ENCODE peak calls at places on chromosomes 3 and 15, in four cellular contexts. I is CD8-positive, alpha-beta T cell; X is endodermal cell; D is CD8-positive, alpha-beta memory T cell. M is an unnamed sample. For H3K4me1, the result is how much of the 10 kb centered on the place peaks cover.

GRCh38 chr15:90814193-90814811 is 54.1 kb upstream of the FURIN start:
- DNase-seq in I (no peak), X (no peak), D (no peak), M (no peak)

GRCh38 chr3:141305436-141305835 is 62.9 kb upstream of the ZBTB38 start:
- DNase-seq in I (no peak), X (no peak), D (no peak), M (no peak)

GRCh38 chr3:141425523-141426233 is 57.4 kb downstream of the ZBTB38 start:
- DNase-seq in I (no peak), X (peak), D (no peak), M (no peak)

GRCh38 chr3:38348903-38349302 is 2.3 kb downstream of the XYLB start:
- DNase-seq in I (no peak), X (no peak), D (no peak), M (no peak)

GRCh38 chr3:52705688-52706686 is at the start of the genes GLT8D1 and SPCS1:
- DNase-seq in I (peak), X (peak), D (peak), M (peak)

GRCh38 chr3:16978234-16978920 is 93.6 kb downstream of the PLCL2 start:
- DNase-seq in I (no peak), X (no peak), D (no peak), M (no peak)

GRCh38 chr3:73511555-73511954 is 113.2 kb downstream of the PDZRN3 start:
- DNase-seq in I (no peak), X (no peak), D (no peak), M (no peak)

GRCh38 chr3:19149388-19149787 is 1.1 kb downstream of the KCNH8 start:
- DNase-seq in I (peak), X (peak), D (peak), M (peak)

GRCh38 chr3:101779808-101780366 is 876 bp downstream of the NXPE3 start:
- DNase-seq in I (no peak), X (no peak), D (no peak), M (no peak)

GRCh38 chr15:52678036-52678467 is 1.1 kb downstream of the ATOSA start:
- DNase-seq in I (peak), X (peak), D (peak), M (peak)

GRCh38 chr3:175192536-175192935 is 333.4 kb downstream of the NAALADL2 start:
- DNase-seq in I (no peak), X (no peak), D (no peak), M (no peak)

GRCh38 chr3:25156526-25157075 is 271.5 kb upstream of the RARB start:
- DNase-seq in I (no peak), X (peak), D (no peak), M (no peak)

GRCh38 chr15:57865294-57865693 is 158.8 kb downstream of the POLR2M start:
- DNase-seq in I (no peak), X (peak), D (no peak), M (no peak)

GRCh38 chr15:45646220-45646619 is 11.4 kb downstream of the SQOR start:
- DNase-seq in I (no peak), X (no peak), D (no peak), M (no peak)

GRCh38 chr3:173399001-173399400 is 1.5 kb downstream of the NLGN1 start:
- DNase-seq in I (no peak), X (no peak), D (no peak), M (no peak)

GRCh38 chr3:157130881-157131251 is 29.1 kb downstream of the CCNL1 start:
- DNase-seq in I (no peak), X (peak), D (no peak), M (no peak)

GRCh38 chr3:57444469-57444868 is 99.7 kb downstream of the DNAH12 start:
- DNase-seq in I (no peak), X (no peak), D (no peak), M (no peak)

GRCh38 chr15:21260966-21261395 is 179.3 kb downstream of the POTEB3 start:
- DNase-seq in I (peak), X (peak), D (no peak), M (no peak)

GRCh38 chr15:35818846-35819245 is 272.9 kb upstream of the DPH6 start:
- DNase-seq in I (no peak), X (no peak), D (no peak), M (no peak)

GRCh38 chr3:187210555-187211327 is 13.5 kb downstream of the RTP1 start:
- DNase-seq in I (no peak), X (peak), D (no peak), M (no peak)

GRCh38 chr3:183437060-183437459 is 8.6 kb upstream of the MCF2L2 start:
- DNase-seq in I (no peak), X (no peak), D (no peak), M (no peak)

GRCh38 chr3:10495003-10495402 is 10.4 kb downstream of the ATP2B2 start:
- DNase-seq in I (no peak), X (peak), D (no peak), M (no peak)

GRCh38 chr3:55718475-55718874 is 231.4 kb upstream of the WNT5A start:
- DNase-seq in I (no peak), X (no peak), D (no peak), M (no peak)

GRCh38 chr3:5330152-5330810 is 142.8 kb downstream of the EDEM1 start:
- DNase-seq in I (no peak), X (no peak), D (no peak), M (no peak)

GRCh38 chr3:131083190-131083863 is 56.6 kb downstream of the NEK11 start:
- DNase-seq in I (no peak), X (peak), D (no peak), M (no peak)

GRCh38 chr3:65861718-65862117 is 177.0 kb downstream of the MAGI1 start:
- DNase-seq in I (no peak), X (no peak), D (no peak), M (no peak)

GRCh38 chr3:50248387-50248786 is 12.4 kb downstream of the GNAI2 start:
- DNase-seq in I (no peak), X (no peak), D (no peak), M (no peak)

GRCh38 chr3:169940486-169941181 is 26.0 kb upstream of the SEC62 start:
- DNase-seq in I (no peak), X (no peak), D (no peak), M (no peak)

GRCh38 chr15:73900129-73900712 is 26.0 kb upstream of the LOXL1 start:
- DNase-seq in I (no peak), X (no peak), D (no peak), M (no peak)

GRCh38 chr3:105118905-105119304 is 247.8 kb upstream of the ALCAM start:
- DNase-seq in I (no peak), X (no peak), D (no peak), M (no peak)

GRCh38 chr3:106729481-106729880 is 647.8 kb upstream of the CCDC54 start:
- DNase-seq in I (no peak), X (no peak), D (no peak), M (no peak)
- H3K4me1 ChIP-seq in I (under half), X (under half), D (under half), M (under half)

GRCh38 chr3:146065573-146066006 is 95.4 kb downstream of the PLOD2 start:
- DNase-seq in I (no peak), X (no peak), D (no peak), M (peak)
- H3K4me1 ChIP-seq in I (under half), X (under half), D (under half), M (under half)

DNA sequence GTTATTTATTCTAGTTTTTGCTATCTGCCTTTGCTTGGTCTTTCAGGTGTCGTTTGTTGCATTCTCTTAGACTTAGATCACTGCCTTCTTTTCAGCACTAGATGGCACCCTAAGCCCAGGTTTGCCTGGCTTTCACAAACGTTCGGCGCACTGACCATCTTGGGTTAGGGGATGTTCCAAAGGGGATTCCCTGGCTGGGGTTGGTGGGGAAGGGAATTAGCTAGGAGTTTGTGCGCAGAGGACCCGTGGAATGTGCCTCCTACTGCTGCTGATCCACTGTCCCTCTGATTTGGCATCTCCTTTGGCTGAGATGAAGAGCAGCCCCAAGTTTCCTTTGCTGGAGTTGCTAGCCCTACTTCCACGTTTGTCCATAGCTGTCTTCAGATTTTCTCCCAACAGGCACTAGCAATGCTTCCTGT is 33.9 kb downstream of the PFN2 start:
- DNase-seq in I (peak), X (peak), D (peak), M (peak)
- H3K4me1 ChIP-seq in I (under half), X (under half), D (under half), M (under half)

GRCh38 chr3:149585401-149585726 is 72.5 kb downstream of the WWTR1 start:
- DNase-seq in I (no peak), X (no peak), D (no peak), M (no peak)

GRCh38 chr3:149581681-149582349 is 76.0 kb downstream of the WWTR1 start:
- DNase-seq in I (no peak), X (peak), D (no peak), M (no peak)

GRCh38 chr3:149582395-149582794 is 75.4 kb downstream of the WWTR1 start:
- DNase-seq in I (no peak), X (no peak), D (no peak), M (no peak)

GRCh38 chr3:149586871-149587270 is 71.0 kb downstream of the WWTR1 start:
- DNase-seq in I (no peak), X (no peak), D (no peak), M (no peak)

GRCh38 chr3:149584236-149584635 is 73.6 kb downstream of the WWTR1 start:
- DNase-seq in I (no peak), X (no peak), D (no peak), M (no peak)
- H3K4me1 ChIP-seq in I (under half), X (under half), D (under half), M (under half)

M was measured in CD4-positive, alpha-beta memory T cell.